ENCODE peak calls at places on chromosomes 11 and 22, in five cellular contexts. O, Z, R, S and J are unnamed samples. For H3K4me1, the result is how much of the 10 kb centered on the place peaks cover.

GRCh38 chr22:30881361-30882180 is 87.0 kb downstream of the MORC2 start:
- DNase-seq in O (no peak), Z (no peak), R (no peak), S (no peak), J (no peak)

GRCh38 chr11:37849731-37850130 is 1251.7 kb upstream of the RAG2 start:
- DNase-seq in O (no peak), Z (no peak), R (no peak), S (no peak), J (no peak)

GRCh38 chr11:7696424-7696823 is 9.9 kb downstream of the OVCH2 start:
- DNase-seq in O (no peak), Z (no peak), R (no peak), S (no peak), J (no peak)

GRCh38 chr22:23035557-23036277 is 34.6 kb upstream of the GNAZ start:
- DNase-seq in O (peak), Z (no peak), R (no peak), S (no peak), J (no peak)

GRCh38 chr22:34847072-34847471 is 218.9 kb upstream of the ISX start:
- DNase-seq in O (no peak), Z (no peak), R (no peak), S (no peak), J (no peak)

GRCh38 chr22:23248583-23248982 is 68.3 kb downstream of the BCR start:
- DNase-seq in O (no peak), Z (peak), R (no peak), S (no peak), J (no peak)

GRCh38 chr11:72584293-72584921 is 89.8 kb downstream of the PDE2A start:
- DNase-seq in O (no peak), Z (peak), R (no peak), S (no peak), J (peak)

GRCh38 chr11:86101493-86101892 is 32.6 kb upstream of the PICALM start:
- DNase-seq in O (no peak), Z (peak), R (no peak), S (no peak), J (no peak)

GRCh38 chr22:17847360-17848078 is 73.2 kb upstream of the BID start:
- DNase-seq in O (no peak), Z (no peak), R (no peak), S (no peak), J (no peak)

GRCh38 chr11:117910525-117910924 is 18.7 kb downstream of the TMPRSS13 start:
- DNase-seq in O (no peak), Z (no peak), R (no peak), S (peak), J (no peak)

DNA sequence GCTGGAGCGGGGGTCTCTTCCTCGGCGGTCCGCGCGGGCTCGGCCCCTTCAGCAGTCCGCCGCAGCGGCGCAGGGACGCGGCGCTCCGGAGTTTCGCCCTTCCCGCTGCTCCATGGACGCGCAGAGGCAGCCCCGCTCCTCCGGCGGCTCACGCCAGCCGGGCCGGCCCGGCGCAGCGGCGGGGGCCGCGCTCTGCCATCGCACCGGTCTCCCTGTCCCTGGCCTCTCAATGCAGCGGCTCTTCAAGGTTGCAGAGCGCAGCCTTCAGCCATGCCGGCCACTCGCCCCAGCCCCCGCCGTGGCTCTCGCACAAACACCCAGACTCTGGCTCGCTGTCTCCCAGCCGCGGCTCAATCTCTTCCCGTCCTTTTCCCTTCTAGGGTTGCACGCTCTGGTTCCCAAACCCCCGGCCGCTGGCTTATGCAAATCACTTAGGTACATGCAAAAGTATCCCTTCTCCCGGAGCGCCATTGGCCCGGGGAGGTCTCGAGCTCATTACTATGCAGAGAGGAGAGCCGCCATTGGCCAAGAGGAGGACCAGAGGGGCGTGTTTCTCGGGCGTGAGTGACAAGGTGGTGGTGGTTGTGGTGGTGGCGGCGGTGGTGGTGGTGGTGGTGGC is at the start of gene LGR4:
- DNase-seq in O (no peak), Z (peak), R (peak), S (peak), J (peak)
- H3K4me1 ChIP-seq in O (under half), Z (under half), R (under half), S (under half), J (under half)

DNA sequence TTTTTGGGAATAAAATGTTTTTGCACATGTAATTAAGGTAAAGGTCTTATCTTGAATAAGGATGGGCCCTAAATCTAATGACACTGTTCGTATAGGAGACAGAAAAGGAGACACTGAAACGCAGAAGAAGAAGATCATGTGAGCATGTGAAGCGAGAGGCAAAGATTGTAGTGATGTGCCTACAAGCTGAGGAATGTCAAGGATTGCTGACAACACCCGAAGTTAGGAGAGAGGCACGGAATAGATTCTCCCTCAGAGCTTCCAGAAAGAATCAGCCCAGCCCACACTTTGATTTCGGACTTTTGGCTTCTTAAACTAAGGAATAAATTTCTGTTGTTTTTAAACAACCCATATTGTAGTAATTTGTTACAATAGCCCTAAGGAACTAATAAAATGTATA is 4.1 kb upstream of the BLID start:
- DNase-seq in O (no peak), Z (no peak), R (no peak), S (no peak), J (no peak)
- H3K4me3 ChIP-seq in O (no peak), Z (no peak), R (no peak), S (no peak), J (no peak)

DNA sequence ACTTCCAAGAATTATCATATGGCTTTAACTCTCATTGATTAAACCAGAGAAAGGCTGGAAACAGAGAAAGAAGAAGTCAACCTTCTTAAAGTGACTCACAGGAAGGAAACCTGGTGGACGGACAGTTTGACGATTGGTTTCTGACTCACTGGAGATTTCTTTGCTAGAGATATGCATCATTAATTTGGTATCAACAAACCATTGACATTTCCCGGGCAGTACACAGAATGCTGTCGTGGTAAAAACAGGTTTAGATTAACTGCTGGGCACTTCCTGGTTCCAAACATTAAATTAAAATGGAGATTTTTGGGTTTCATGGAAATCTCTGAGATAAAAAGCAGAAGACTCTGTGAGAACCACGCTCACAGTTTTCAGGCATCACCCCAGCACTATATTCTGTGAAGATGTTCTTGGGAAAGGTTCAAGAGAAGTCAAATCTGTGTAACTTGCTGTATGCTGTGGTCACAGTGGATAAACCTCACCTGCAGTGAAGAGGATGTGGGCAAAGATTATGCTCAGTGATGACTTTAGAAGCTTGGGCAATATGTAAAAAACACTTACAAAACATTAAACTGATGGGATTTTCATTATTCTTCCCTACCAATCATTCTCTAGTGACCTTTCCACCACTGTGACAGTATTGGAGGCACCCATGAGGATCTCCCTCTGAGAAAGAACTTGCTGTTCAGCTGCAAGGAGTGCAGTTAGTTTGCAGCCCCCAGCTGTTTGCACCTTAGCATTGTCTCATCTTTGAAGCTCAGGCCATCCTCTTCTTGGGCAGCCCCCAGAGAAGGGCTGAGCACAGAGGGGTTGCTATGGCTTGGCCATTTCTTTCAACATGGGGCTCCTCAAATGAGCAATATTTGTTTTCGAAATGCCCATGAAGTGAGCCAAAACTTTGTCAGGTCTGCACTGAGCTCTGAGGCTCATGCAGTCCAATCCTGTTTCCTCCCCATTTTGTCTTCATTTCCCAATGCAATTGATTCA is 61.0 kb upstream of the CD44 start:
- DNase-seq in O (peak), Z (peak), R (no peak), S (no peak), J (peak)
- H3K4me1 ChIP-seq in O (half or more), Z (under half), R (under half), S (under half), J (half or more)

GRCh38 chr11:69321877-69322350 is 28.0 kb downstream of the MYEOV start:
- DNase-seq in O (no peak), Z (peak), R (no peak), S (no peak), J (no peak)
- H3K4me3 ChIP-seq in O (no peak), Z (no peak), R (no peak), S (no peak), J (no peak)

DNA sequence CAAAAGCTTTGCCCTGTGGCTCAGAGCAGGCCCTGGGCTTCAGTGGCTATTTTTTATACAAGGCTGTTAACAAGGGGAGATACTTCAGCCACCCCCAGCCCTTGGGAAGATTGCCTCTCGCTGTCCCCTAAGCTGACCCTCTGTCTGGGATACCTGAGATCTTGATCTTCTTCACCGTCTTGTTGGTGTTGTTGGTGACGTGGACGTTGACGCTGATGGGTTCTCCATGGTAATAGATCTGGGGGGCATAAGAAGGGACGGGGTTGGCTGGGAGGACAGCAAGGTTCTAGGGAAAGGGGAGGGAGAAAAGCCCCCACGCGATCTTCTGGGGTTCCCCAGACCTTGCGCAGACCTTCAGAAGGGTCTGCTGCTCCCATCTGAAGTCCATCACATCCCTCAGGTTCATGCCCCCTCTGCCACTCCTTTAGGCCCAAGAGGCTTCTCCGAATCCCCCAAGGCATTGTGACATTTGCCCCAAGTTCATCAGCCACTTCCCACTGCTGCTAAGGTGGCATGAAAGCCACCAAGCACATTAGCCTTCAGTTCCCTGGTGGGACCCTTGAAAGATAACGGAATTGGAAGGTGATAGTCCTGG is 36.7 kb downstream of the TPBGL start:
- DNase-seq in O (no peak), Z (no peak), R (no peak), S (peak), J (no peak)
- H3K4me1 ChIP-seq in O (under half), Z (under half), R (under half), S (under half), J (under half)

GRCh38 chr11:93501856-93502255 is 41.3 kb downstream of the SMCO4 start:
- DNase-seq in O (no peak), Z (no peak), R (no peak), S (no peak), J (no peak)

GRCh38 chr11:93500759-93501158 is 42.4 kb downstream of the SMCO4 start:
- DNase-seq in O (no peak), Z (no peak), R (no peak), S (no peak), J (no peak)

GRCh38 chr11:93497575-93497974 is 45.6 kb downstream of the SMCO4 start:
- DNase-seq in O (no peak), Z (no peak), R (no peak), S (no peak), J (no peak)

GRCh38 chr11:93494341-93494740 is 48.9 kb downstream of the SMCO4 start:
- DNase-seq in O (no peak), Z (no peak), R (no peak), S (no peak), J (no peak)

DNA sequence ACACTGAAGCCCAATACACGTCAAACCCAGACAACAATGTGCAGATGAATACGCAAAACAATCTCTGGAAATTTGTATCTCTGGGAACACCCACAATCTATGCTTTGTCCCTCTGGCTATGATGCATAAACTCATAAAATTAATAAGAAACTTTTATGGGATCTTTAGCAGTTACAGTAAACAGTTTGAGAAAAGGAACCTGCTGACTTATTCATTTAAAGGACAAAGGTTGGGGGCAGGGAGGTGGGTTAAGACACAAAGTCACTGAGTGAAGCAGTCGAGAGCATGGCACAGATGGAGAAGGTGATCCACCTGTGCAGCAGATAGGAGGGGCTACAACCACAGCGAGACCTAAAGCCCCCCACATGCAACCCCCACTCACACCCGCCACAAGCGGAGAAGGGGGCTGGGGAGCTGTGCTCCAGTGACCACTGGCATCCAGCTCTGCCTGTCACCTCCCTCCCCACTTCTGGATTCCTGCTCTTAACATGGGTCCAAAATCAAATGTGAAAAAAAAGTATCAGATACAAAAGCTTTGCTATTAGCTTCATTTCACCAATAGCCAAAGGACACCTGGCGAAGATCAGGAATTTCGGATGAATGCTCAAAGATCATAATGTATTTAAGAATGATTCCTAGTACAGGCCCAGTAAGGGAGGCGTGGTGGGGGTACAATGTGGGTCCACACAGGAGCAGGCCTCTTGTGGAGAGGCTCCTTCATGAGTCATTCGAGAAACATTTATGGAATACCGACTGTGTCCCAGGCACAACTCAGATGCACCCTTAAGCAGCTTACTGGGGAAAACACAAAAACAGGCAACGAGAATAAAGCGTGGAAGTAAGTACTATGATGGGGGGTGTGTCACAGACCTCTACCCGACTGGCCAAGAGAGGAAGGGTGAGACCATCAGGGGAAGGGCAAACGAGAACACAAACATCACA is 44.8 kb downstream of the SMCO4 start:
- DNase-seq in O (no peak), Z (peak), R (no peak), S (no peak), J (no peak)
- H3K4me3 ChIP-seq in O (no peak), Z (no peak), R (no peak), S (no peak), J (no peak)

DNA sequence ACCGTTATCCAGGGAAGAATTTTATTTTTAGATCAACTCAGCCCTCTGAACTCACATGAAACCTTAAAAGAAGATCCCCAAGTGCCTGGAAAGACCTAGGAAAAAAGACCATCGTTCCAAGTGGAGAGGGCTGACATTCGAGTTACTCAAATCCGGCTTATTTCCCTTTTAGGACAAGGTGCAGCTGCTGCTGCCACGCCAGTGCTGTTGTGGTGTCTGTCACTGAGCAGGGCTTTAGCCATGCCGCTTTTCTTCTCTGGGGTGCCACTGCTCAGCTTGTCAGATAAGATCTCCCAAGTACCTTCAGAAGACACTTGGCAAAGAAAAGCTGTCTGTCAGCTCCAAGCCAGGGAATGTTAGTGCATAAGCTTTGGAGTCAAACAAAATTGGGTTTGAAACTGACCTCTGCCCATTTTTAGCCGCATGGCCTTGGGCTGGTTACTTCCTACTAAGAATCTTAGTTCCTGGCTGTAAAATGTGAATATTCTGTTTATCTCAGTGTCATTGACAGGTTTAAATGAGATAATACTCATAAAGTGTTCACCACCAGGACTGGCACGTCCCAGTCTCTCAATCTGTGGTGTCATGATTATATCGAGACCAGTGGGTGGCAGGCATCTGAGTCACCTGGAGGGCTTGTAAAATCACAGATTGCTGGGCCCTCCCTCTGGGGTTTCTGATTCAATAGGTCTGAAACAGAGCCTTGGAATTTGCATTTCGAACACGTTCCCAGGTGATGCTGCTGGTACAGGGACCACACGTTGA is 117.5 kb downstream of the PKNOX2 start:
- DNase-seq in O (no peak), Z (no peak), R (no peak), S (no peak), J (no peak)
- H3K4me1 ChIP-seq in O (under half), Z (under half), R (under half), S (under half), J (under half)

GRCh38 chr22:16658068-16658467 is 65.5 kb upstream of the CCT8L2 start:
- DNase-seq in O (no peak), Z (no peak), R (no peak), S (no peak), J (no peak)
- H3K4me3 ChIP-seq in O (no peak), Z (no peak), R (no peak), S (no peak), J (no peak)

DNA sequence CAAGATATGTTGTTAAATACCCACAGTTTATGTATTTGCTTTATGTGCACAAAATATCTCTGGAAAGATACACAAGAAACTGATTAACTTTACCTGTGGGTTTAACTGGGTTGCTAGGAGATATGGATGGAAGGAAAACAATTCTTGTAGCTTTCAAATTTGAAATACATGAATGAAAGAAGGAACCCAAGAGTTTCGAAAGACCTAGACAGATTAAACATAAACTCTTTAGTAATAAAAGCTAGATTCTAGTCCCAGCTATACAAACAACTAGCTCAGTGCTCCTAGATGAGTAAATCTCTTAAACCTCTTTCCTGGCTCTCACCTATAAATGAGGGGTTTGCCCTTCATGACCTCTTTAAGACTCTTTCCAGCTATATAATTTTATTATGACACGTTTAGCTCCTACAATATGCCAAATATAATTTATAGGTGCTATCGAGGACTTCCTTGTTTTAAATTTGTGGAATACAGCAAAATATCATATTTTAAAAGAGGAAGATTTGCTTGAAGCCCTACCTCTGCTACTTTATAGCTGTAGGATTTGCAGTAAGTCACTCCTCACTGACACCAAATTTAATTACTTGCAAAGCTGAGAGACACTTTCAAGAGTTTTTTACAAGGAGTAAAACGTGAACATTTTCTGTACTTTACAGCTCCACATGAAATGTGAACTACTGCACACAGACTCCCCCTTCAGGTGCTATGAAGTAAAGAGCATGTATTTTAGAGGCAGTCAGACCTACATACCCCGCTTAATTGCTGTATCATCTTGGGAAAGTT is 50.7 kb downstream of the RRAS2 start:
- DNase-seq in O (peak), Z (peak), R (no peak), S (no peak), J (no peak)
- H3K4me1 ChIP-seq in O (under half), Z (under half), R (under half), S (under half), J (under half)

GRCh38 chr22:20980523-20980922 is 1.6 kb upstream of the LZTR1 start:
- DNase-seq in O (no peak), Z (no peak), R (no peak), S (no peak), J (no peak)

GRCh38 chr22:20982563-20982882 is 426 bp downstream of the LZTR1 start:
- DNase-seq in O (no peak), Z (no peak), R (no peak), S (no peak), J (no peak)

GRCh38 chr22:20981787-20982562 is at the start of gene LZTR1:
- DNase-seq in O (peak), Z (peak), R (no peak), S (peak), J (peak)

GRCh38 chr22:20979940-20980453 is 2.1 kb upstream of the LZTR1 start:
- DNase-seq in O (no peak), Z (no peak), R (no peak), S (no peak), J (no peak)

GRCh38 chr22:20980938-20981722 is 967 bp upstream of the LZTR1 start:
- DNase-seq in O (no peak), Z (no peak), R (no peak), S (no peak), J (no peak)
- H3K4me3 ChIP-seq in O (peak), Z (peak), R (peak), S (peak), J (peak)